ENCODE peak calls at places on chromosomes 2 and 18, in nine cellular contexts. G is sigmoid colon, H is thoracic aorta, J is aorta, L is neural progenitor cell, Q is HepG2, O is mammary epithelial cell, M is tibial artery, C is cardiac muscle cell. R is an unnamed sample.
A peak's percentile ranks its signal among the peaks of the same experiment; 100 is the strongest.

GRCh38 chr2:80482276-80482675 is 177.7 kb upstream of the LRRTM1 start:
- DNase-seq in G (no peak), H (no peak), J (no peak), L (no peak), Q (no peak), O (no peak), M (no peak), C (no peak), R (no peak)

GRCh38 chr2:239204876-239205468 is 195.8 kb downstream of the HDAC4 start:
- DNase-seq in G (no peak), H (no peak), J (no peak), L (no peak), Q (no peak), O (no peak), M (no peak), C (no peak), R (no peak)

GRCh38 chr18:12048010-12048826 is 45.4 kb upstream of the ANKRD62 start:
- DNase-seq in G (no peak), H (no peak), J (no peak), L (no peak), Q (no peak), O (no peak), M (no peak), C (peak; percentile 15), R (no peak)

GRCh38 chr2:62145478-62146100 is 50.3 kb upstream of the B3GNT2 start:
- DNase-seq in G (no peak), H (no peak), J (no peak), L (no peak), Q (no peak), O (no peak), M (no peak), C (no peak), R (no peak)

GRCh38 chr2:62559582-62559981 is 53.6 kb upstream of the TMEM17 start:
- DNase-seq in G (no peak), H (no peak), J (no peak), L (no peak), Q (no peak), O (no peak), M (no peak), C (no peak), R (no peak)

GRCh38 chr2:9230881-9231280 is 24.3 kb downstream of the ASAP2 start:
- DNase-seq in G (no peak), H (no peak), J (peak; percentile 74), L (no peak), Q (no peak), O (no peak), M (no peak), C (no peak), R (no peak)

GRCh38 chr18:59459352-59460059 is 100.4 kb upstream of the LMAN1 start:
- DNase-seq in G (no peak), H (no peak), J (no peak), L (peak; percentile 22), Q (peak; percentile 16), O (peak; percentile 19), M (no peak), C (peak; percentile 82), R (no peak)

GRCh38 chr2:109264595-109265328 is 135.8 kb downstream of the SH3RF3 start:
- DNase-seq in G (peak; percentile 73), H (no peak), J (peak; percentile 69), L (no peak), Q (peak; percentile 46), O (no peak), M (peak; percentile 38), C (peak; percentile 89), R (no peak)

GRCh38 chr2:69214898-69215297 is 172.1 kb downstream of the GFPT1 start:
- DNase-seq in G (no peak), H (no peak), J (no peak), L (no peak), Q (peak; percentile 46), O (peak; percentile 11), M (peak; percentile 48), C (peak; percentile 71), R (no peak)

GRCh38 chr2:96771792-96772618 is 11.3 kb downstream of the CNNM4 start:
- DNase-seq in G (no peak), H (no peak), J (no peak), L (no peak), Q (no peak), O (no peak), M (no peak), C (no peak), R (peak; percentile 66)

GRCh38 chr2:30312916-30313315 is 81.6 kb downstream of the LBH start:
- DNase-seq in G (no peak), H (no peak), J (no peak), L (no peak), Q (no peak), O (no peak), M (no peak), C (no peak), R (no peak)

GRCh38 chr18:54880706-54881105 is 52.4 kb downstream of the RAB27B start:
- DNase-seq in G (no peak), H (no peak), J (no peak), L (no peak), Q (no peak), O (peak; percentile 72), M (no peak), C (peak; percentile 71), R (peak; percentile 49)

GRCh38 chr2:200453142-200453852 is 56.6 kb downstream of the KCTD18 start:
- DNase-seq in G (no peak), H (no peak), J (no peak), L (no peak), Q (no peak), O (no peak), M (no peak), C (no peak), R (no peak)
- H3K4me1 ChIP-seq in G (no peaks in the 10 kb centered on the region), H (no peaks in the 10 kb centered on the region), J (no peaks in the 10 kb centered on the region), L (peaks cover 8% of the 10 kb centered on the region), Q (no peaks in the 10 kb centered on the region), O (peaks cover 5% of the 10 kb centered on the region), M (no peaks in the 10 kb centered on the region), C (no peaks in the 10 kb centered on the region), R (no peaks in the 10 kb centered on the region)

GRCh38 chr2:237695201-237695780 is 67.9 kb downstream of the LRRFIP1 start:
- DNase-seq in G (peak; percentile 29), H (no peak), J (no peak), L (no peak), Q (no peak), O (peak; percentile 92), M (no peak), C (peak; percentile 68), R (peak; percentile 66)
- H3K4me3 ChIP-seq in G (peak overlapping the region; percentile 78), H (peak overlapping the region; percentile 84), J (no peak overlapping the region), L (no peak overlapping the region), Q (no peak overlapping the region), O (no peak overlapping the region), M (peak overlapping the region; percentile 82), C (no peak overlapping the region), R (no peak overlapping the region)

GRCh38 chr18:68940754-68941153 is 142.9 kb downstream of the CCDC102B start:
- DNase-seq in G (no peak), H (no peak), J (no peak), L (no peak), Q (peak; percentile 7), O (no peak), M (no peak), C (no peak), R (no peak)
- H3K27ac ChIP-seq in G (no peak overlapping the region), H (no peak overlapping the region), J (no peak overlapping the region), L (no peak overlapping the region), Q (no peak overlapping the region), O (no peak overlapping the region), M (no peak overlapping the region), C (no peak overlapping the region), R (no peak overlapping the region)

DNA sequence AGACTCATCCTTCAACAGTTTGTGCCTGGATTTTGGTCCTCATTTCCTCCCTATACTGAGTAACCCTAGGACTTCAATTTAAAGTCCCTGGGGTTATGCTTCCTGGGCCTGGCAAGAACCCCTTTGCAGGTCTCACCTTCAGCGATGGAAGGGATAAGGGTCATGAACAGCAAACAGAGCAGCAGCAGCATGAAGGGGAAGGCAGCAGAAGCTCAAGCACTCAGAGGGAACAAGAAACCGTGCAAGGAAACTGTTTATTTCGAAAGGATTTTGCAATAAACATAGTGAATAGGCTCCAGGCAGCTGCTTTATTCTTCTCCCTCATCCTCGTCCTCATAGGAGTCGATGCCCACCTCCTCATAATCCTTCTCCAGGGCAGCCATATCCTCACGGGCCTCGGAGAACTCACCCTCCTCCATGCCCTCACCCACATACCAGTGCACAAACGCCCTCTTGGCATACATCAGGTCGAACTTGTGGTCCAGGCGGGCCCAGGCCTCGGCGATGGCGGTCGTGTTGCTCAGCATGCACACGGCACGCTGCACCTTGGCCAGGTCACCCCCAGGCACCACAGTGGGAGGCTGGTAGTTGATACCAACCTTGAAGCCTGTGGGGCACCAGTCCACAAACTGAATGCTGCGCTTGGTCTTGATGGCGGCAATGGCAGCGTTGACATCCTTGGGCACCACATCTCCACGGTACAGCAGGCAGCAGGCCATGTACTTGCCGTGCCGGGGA is 2.8 kb upstream of the TUBA4B start:
- DNase-seq in G (no peak), H (no peak), J (no peak), L (no peak), Q (no peak), O (no peak), M (no peak), C (no peak), R (no peak)
- H3K4me1 ChIP-seq in G (peaks cover 66% of the 10 kb centered on the region), H (peaks cover 43% of the 10 kb centered on the region), J (no peaks in the 10 kb centered on the region), L (peaks cover 7% of the 10 kb centered on the region), Q (peaks cover 83% of the 10 kb centered on the region), O (peaks cover 68% of the 10 kb centered on the region), M (peaks cover 85% of the 10 kb centered on the region), C (peaks cover 18% of the 10 kb centered on the region), R (peaks cover 18% of the 10 kb centered on the region)

DNA sequence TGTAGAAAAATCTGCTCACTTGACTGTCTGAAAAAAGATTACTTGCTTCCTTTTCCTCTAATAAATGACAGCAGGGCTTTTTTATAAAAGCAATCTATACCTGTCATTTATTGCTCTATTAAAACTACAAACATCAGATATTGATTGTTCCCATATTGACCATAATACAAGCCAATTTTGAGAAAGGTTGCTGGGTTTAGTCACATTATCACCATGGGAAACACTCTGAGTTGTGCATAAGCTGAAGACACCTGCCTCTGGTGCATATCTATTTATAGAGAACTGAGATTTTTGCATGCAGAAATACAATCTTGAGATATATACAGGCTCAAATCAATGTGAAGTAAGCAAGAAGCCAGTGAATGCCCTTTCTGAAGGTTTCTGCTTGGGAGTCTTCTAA is 853.9 kb downstream of the DCC start:
- DNase-seq in G (no peak), H (no peak), J (no peak), L (no peak), Q (no peak), O (no peak), M (no peak), C (no peak), R (no peak)
- H3K4me3 ChIP-seq in G (no peak overlapping the region), H (no peak overlapping the region), J (no peak overlapping the region), L (no peak overlapping the region), Q (no peak overlapping the region), O (no peak overlapping the region), M (no peak overlapping the region), C (no peak overlapping the region), R (no peak overlapping the region)

GRCh38 chr2:38522754-38523349 is 79.9 kb downstream of the HNRNPLL start:
- DNase-seq in G (no peak), H (no peak), J (no peak), L (no peak), Q (no peak), O (no peak), M (no peak), C (no peak), R (no peak)
- H3K27ac ChIP-seq in G (peak overlapping the region; percentile 43), H (no peak overlapping the region), J (no peak overlapping the region), L (no peak overlapping the region), Q (no peak overlapping the region), O (no peak overlapping the region), M (no peak overlapping the region), C (no peak overlapping the region), R (no peak overlapping the region)

DNA sequence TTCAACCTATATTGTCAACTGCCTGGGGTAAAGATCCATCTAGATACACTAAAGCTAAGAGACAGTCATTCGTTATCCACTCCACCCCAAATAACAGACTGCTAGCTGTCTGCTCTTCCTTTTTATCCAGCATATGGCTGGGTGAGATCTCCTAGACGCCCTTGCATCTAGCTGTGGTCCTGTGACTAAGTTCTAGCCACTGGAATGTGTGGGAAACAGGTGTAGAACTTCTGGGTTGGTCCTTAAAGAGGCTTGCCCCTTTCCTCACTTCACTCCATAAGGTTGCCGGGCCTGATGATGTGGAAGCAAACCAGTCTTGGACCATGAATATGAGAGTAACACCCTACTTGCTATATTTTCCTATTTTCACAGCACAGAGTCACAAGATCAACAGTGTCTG is 3.2 kb downstream of the COA5 start:
- DNase-seq in G (no peak), H (no peak), J (no peak), L (no peak), Q (no peak), O (no peak), M (no peak), C (no peak), R (no peak)
- H3K4me1 ChIP-seq in G (peaks cover 29% of the 10 kb centered on the region), H (peaks cover 23% of the 10 kb centered on the region), J (no peaks in the 10 kb centered on the region), L (peaks cover 12% of the 10 kb centered on the region), Q (peaks cover 26% of the 10 kb centered on the region), O (peaks cover 15% of the 10 kb centered on the region), M (peaks cover 40% of the 10 kb centered on the region), C (peaks cover 15% of the 10 kb centered on the region), R (peaks cover 12% of the 10 kb centered on the region)